ENCODE peak calls at places on chromosomes 5 and 9, in five cellular contexts. One of them, this sample, is unnamed.

GRCh38 chr9:81535542-81536241 is 153.7 kb downstream of the TLE1 start:
- DNase-seq in fibroblast of the aortic adventitia: peak
- DNase-seq in NCI-H748 treated with DMSO at 0.1 percent for 48 hours: peak
- DNase-seq in substantia nigra: no peak
- DNase-seq in MM.1S: no peak
- DNase-seq in this sample: no peak

GRCh38 chr5:7869474-7870136 is 657 bp downstream of the MTRR start:
- DNase-seq in fibroblast of the aortic adventitia: no peak
- DNase-seq in NCI-H748 treated with DMSO at 0.1 percent for 48 hours: peak
- DNase-seq in substantia nigra: no peak
- DNase-seq in MM.1S: peak
- DNase-seq in this sample: no peak

GRCh38 chr5:72790188-72790587 is 26.3 kb upstream of the TNPO1 start:
- DNase-seq in fibroblast of the aortic adventitia: peak
- DNase-seq in NCI-H748 treated with DMSO at 0.1 percent for 48 hours: no peak
- DNase-seq in substantia nigra: no peak
- DNase-seq in MM.1S: no peak
- DNase-seq in this sample: peak

GRCh38 chr5:77828445-77828844 is 52.3 kb upstream of the TBCA start:
- DNase-seq in fibroblast of the aortic adventitia: no peak
- DNase-seq in NCI-H748 treated with DMSO at 0.1 percent for 48 hours: no peak
- DNase-seq in substantia nigra: no peak
- DNase-seq in MM.1S: no peak
- DNase-seq in this sample: no peak

GRCh38 chr5:10987881-10988504 is 227.0 kb upstream of the DAP start:
- DNase-seq in fibroblast of the aortic adventitia: no peak
- DNase-seq in NCI-H748 treated with DMSO at 0.1 percent for 48 hours: peak
- DNase-seq in substantia nigra: no peak
- DNase-seq in MM.1S: peak
- DNase-seq in this sample: no peak

GRCh38 chr9:469672-470040 is 255.0 kb downstream of the DOCK8 start:
- DNase-seq in fibroblast of the aortic adventitia: no peak
- DNase-seq in NCI-H748 treated with DMSO at 0.1 percent for 48 hours: peak
- DNase-seq in substantia nigra: no peak
- DNase-seq in MM.1S: peak
- DNase-seq in this sample: no peak

GRCh38 chr9:89602978-89603628 is 1.7 kb upstream of the GADD45G start:
- DNase-seq in fibroblast of the aortic adventitia: peak
- DNase-seq in NCI-H748 treated with DMSO at 0.1 percent for 48 hours: peak
- DNase-seq in substantia nigra: peak
- DNase-seq in MM.1S: peak
- DNase-seq in this sample: peak

GRCh38 chr5:174828786-174829510 is 104.6 kb downstream of the MSX2 start:
- DNase-seq in fibroblast of the aortic adventitia: peak
- DNase-seq in NCI-H748 treated with DMSO at 0.1 percent for 48 hours: no peak
- DNase-seq in substantia nigra: no peak
- DNase-seq in MM.1S: no peak
- DNase-seq in this sample: no peak

GRCh38 chr9:137318565-137318964 is 16.5 kb upstream of the NRARP start:
- DNase-seq in fibroblast of the aortic adventitia: no peak
- DNase-seq in NCI-H748 treated with DMSO at 0.1 percent for 48 hours: no peak
- DNase-seq in substantia nigra: no peak
- DNase-seq in MM.1S: no peak
- DNase-seq in this sample: no peak

GRCh38 chr5:179488464-179488863 is 61.9 kb upstream of the RUFY1 start:
- DNase-seq in fibroblast of the aortic adventitia: no peak
- DNase-seq in NCI-H748 treated with DMSO at 0.1 percent for 48 hours: no peak
- DNase-seq in substantia nigra: no peak
- DNase-seq in MM.1S: no peak
- DNase-seq in this sample: no peak

GRCh38 chr9:3177362-3177761 is 333.5 kb upstream of the PUM3 start:
- DNase-seq in fibroblast of the aortic adventitia: no peak
- DNase-seq in NCI-H748 treated with DMSO at 0.1 percent for 48 hours: no peak
- DNase-seq in substantia nigra: no peak
- DNase-seq in MM.1S: no peak
- DNase-seq in this sample: no peak

GRCh38 chr5:36585696-36586095 is 20.7 kb upstream of the SLC1A3 start:
- DNase-seq in fibroblast of the aortic adventitia: no peak
- DNase-seq in NCI-H748 treated with DMSO at 0.1 percent for 48 hours: no peak
- DNase-seq in substantia nigra: no peak
- DNase-seq in MM.1S: no peak
- DNase-seq in this sample: no peak

GRCh38 chr5:150640311-150641005 is at the start of gene SYNPO:
- DNase-seq in fibroblast of the aortic adventitia: peak
- DNase-seq in NCI-H748 treated with DMSO at 0.1 percent for 48 hours: no peak
- DNase-seq in substantia nigra: no peak
- DNase-seq in MM.1S: no peak
- DNase-seq in this sample: peak

GRCh38 chr9:131981116-131981847 is 98.4 kb downstream of the MED27 start:
- DNase-seq in fibroblast of the aortic adventitia: peak
- DNase-seq in NCI-H748 treated with DMSO at 0.1 percent for 48 hours: no peak
- DNase-seq in substantia nigra: no peak
- DNase-seq in MM.1S: no peak
- DNase-seq in this sample: no peak

GRCh38 chr9:116154976-116155699 is 1.5 kb downstream of the PAPPA start:
- DNase-seq in fibroblast of the aortic adventitia: peak
- DNase-seq in NCI-H748 treated with DMSO at 0.1 percent for 48 hours: no peak
- DNase-seq in substantia nigra: no peak
- DNase-seq in MM.1S: no peak
- DNase-seq in this sample: no peak

GRCh38 chr9:94287877-94288513 is 28.9 kb downstream of the ZNF169 start:
- DNase-seq in fibroblast of the aortic adventitia: peak
- DNase-seq in NCI-H748 treated with DMSO at 0.1 percent for 48 hours: no peak
- DNase-seq in substantia nigra: no peak
- DNase-seq in MM.1S: no peak
- DNase-seq in this sample: no peak

GRCh38 chr5:111741270-111741669 is 15.7 kb downstream of the NREP start:
- DNase-seq in fibroblast of the aortic adventitia: no peak
- DNase-seq in NCI-H748 treated with DMSO at 0.1 percent for 48 hours: no peak
- DNase-seq in substantia nigra: no peak
- DNase-seq in MM.1S: peak
- DNase-seq in this sample: no peak

GRCh38 chr5:64635056-64635686 is 55.1 kb upstream of the SHISAL2B start:
- DNase-seq in fibroblast of the aortic adventitia: peak
- DNase-seq in NCI-H748 treated with DMSO at 0.1 percent for 48 hours: no peak
- DNase-seq in substantia nigra: no peak
- DNase-seq in MM.1S: peak
- DNase-seq in this sample: peak

GRCh38 chr9:79387091-79387490 is 184.7 kb upstream of the TLE4 start:
- DNase-seq in fibroblast of the aortic adventitia: no peak
- DNase-seq in NCI-H748 treated with DMSO at 0.1 percent for 48 hours: no peak
- DNase-seq in substantia nigra: no peak
- DNase-seq in MM.1S: no peak
- DNase-seq in this sample: no peak

GRCh38 chr9:112760821-112761220 is 10.3 kb downstream of the SNX30 start:
- DNase-seq in fibroblast of the aortic adventitia: no peak
- DNase-seq in NCI-H748 treated with DMSO at 0.1 percent for 48 hours: no peak
- DNase-seq in substantia nigra: no peak
- DNase-seq in MM.1S: no peak
- DNase-seq in this sample: no peak

GRCh38 chr9:5611321-5612186 is 17.4 kb upstream of the RIC1 start:
- DNase-seq in fibroblast of the aortic adventitia: no peak
- DNase-seq in NCI-H748 treated with DMSO at 0.1 percent for 48 hours: no peak
- DNase-seq in substantia nigra: no peak
- DNase-seq in MM.1S: no peak
- DNase-seq in this sample: no peak

GRCh38 chr5:94072116-94072515 is 330.7 kb upstream of the POU5F2 start:
- DNase-seq in fibroblast of the aortic adventitia: peak
- DNase-seq in NCI-H748 treated with DMSO at 0.1 percent for 48 hours: no peak
- DNase-seq in substantia nigra: no peak
- DNase-seq in MM.1S: no peak
- DNase-seq in this sample: no peak

GRCh38 chr9:136546697-136547481 is 1.0 kb upstream of the NOTCH1 start:
- DNase-seq in fibroblast of the aortic adventitia: peak
- DNase-seq in NCI-H748 treated with DMSO at 0.1 percent for 48 hours: no peak
- DNase-seq in substantia nigra: peak
- DNase-seq in MM.1S: peak
- DNase-seq in this sample: no peak

GRCh38 chr5:158039911-158040347 is 181.0 kb upstream of the CLINT1 start:
- DNase-seq in fibroblast of the aortic adventitia: peak
- DNase-seq in NCI-H748 treated with DMSO at 0.1 percent for 48 hours: no peak
- DNase-seq in substantia nigra: no peak
- DNase-seq in MM.1S: peak
- DNase-seq in this sample: no peak

GRCh38 chr9:107208121-107208520 is 75.0 kb upstream of the RAD23B start:
- DNase-seq in fibroblast of the aortic adventitia: peak
- DNase-seq in NCI-H748 treated with DMSO at 0.1 percent for 48 hours: no peak
- DNase-seq in substantia nigra: no peak
- DNase-seq in MM.1S: no peak
- DNase-seq in this sample: peak

GRCh38 chr9:137064027-137064879 is 6.1 kb downstream of the SAPCD2 start:
- DNase-seq in fibroblast of the aortic adventitia: peak
- DNase-seq in NCI-H748 treated with DMSO at 0.1 percent for 48 hours: peak
- DNase-seq in substantia nigra: peak
- DNase-seq in MM.1S: peak
- DNase-seq in this sample: no peak

GRCh38 chr5:141560725-141561483 is 57.9 kb downstream of the DIAPH1 start:
- DNase-seq in fibroblast of the aortic adventitia: peak
- DNase-seq in NCI-H748 treated with DMSO at 0.1 percent for 48 hours: peak
- DNase-seq in substantia nigra: peak
- DNase-seq in MM.1S: no peak
- DNase-seq in this sample: peak

GRCh38 chr5:28066856-28067255 is 1028.5 kb upstream of the CDH9 start:
- DNase-seq in fibroblast of the aortic adventitia: no peak
- DNase-seq in NCI-H748 treated with DMSO at 0.1 percent for 48 hours: no peak
- DNase-seq in substantia nigra: no peak
- DNase-seq in MM.1S: no peak
- DNase-seq in this sample: no peak

GRCh38 chr5:69250593-69250992 is 15.9 kb downstream of the CDK7 start:
- DNase-seq in fibroblast of the aortic adventitia: no peak
- DNase-seq in NCI-H748 treated with DMSO at 0.1 percent for 48 hours: no peak
- DNase-seq in substantia nigra: no peak
- DNase-seq in MM.1S: no peak
- DNase-seq in this sample: no peak

GRCh38 chr5:172274951-172275753 is 8.4 kb downstream of the UBTD2 start:
- DNase-seq in fibroblast of the aortic adventitia: no peak
- DNase-seq in NCI-H748 treated with DMSO at 0.1 percent for 48 hours: no peak
- DNase-seq in substantia nigra: no peak
- DNase-seq in MM.1S: no peak
- DNase-seq in this sample: no peak